ENCODE peak calls at places on chromosomes 16 and 17, in seven cellular contexts. One of them, this sample, is unnamed.

GRCh38 chr16:24191876-24192402 is 64.2 kb upstream of the CACNG3 start:
- DNase-seq in H9: no peak
- DNase-seq in trophoblast cell: no peak
- DNase-seq in mesendoderm: no peak
- DNase-seq in neuronal stem cell: no peak
- DNase-seq in H1: no peak
- DNase-seq in IMR-90: no peak
- DNase-seq in this sample: no peak

GRCh38 chr17:65564793-65565192 is 3.3 kb upstream of the AXIN2 start:
- DNase-seq in trophoblast cell: no peak
- DNase-seq in IMR-90: peak
- DNase-seq in H9: no peak
- DNase-seq in mesendoderm: no peak
- DNase-seq in H1: no peak
- DNase-seq in neuronal stem cell: no peak
- DNase-seq in this sample: no peak

GRCh38 chr16:88971371-88972097 is 5.5 kb downstream of the CBFA2T3 start:
- DNase-seq in mesendoderm: no peak
- DNase-seq in IMR-90: no peak
- DNase-seq in neuronal stem cell: no peak
- DNase-seq in H1: no peak
- DNase-seq in trophoblast cell: peak
- DNase-seq in H9: no peak
- DNase-seq in this sample: no peak

GRCh38 chr16:995087-995486 is 13.5 kb downstream of the SOX8 start:
- DNase-seq in IMR-90: peak
- DNase-seq in mesendoderm: peak
- DNase-seq in H1: no peak
- DNase-seq in trophoblast cell: no peak
- DNase-seq in neuronal stem cell: no peak
- DNase-seq in H9: no peak
- DNase-seq in this sample: peak

GRCh38 chr17:44109312-44109630 is 14.2 kb downstream of the HDAC5 start:
- DNase-seq in trophoblast cell: peak
- DNase-seq in neuronal stem cell: no peak
- DNase-seq in H9: no peak
- DNase-seq in IMR-90: no peak
- DNase-seq in H1: no peak
- DNase-seq in mesendoderm: no peak
- DNase-seq in this sample: no peak

GRCh38 chr16:89201467-89202377 is 1.4 kb upstream of the SLC22A31 start:
- DNase-seq in mesendoderm: peak
- DNase-seq in IMR-90: peak
- DNase-seq in trophoblast cell: peak
- DNase-seq in neuronal stem cell: peak
- DNase-seq in H1: peak
- DNase-seq in H9: peak
- DNase-seq in this sample: peak

GRCh38 chr17:69539781-69540319 is 125.4 kb downstream of the MAP2K6 start:
- DNase-seq in H1: no peak
- DNase-seq in H9: no peak
- DNase-seq in trophoblast cell: peak
- DNase-seq in mesendoderm: no peak
- DNase-seq in IMR-90: peak
- DNase-seq in neuronal stem cell: no peak
- DNase-seq in this sample: peak

GRCh38 chr16:22250522-22250921 is 44.4 kb downstream of the EEF2K start:
- DNase-seq in trophoblast cell: no peak
- DNase-seq in neuronal stem cell: no peak
- DNase-seq in IMR-90: no peak
- DNase-seq in mesendoderm: no peak
- DNase-seq in H9: no peak
- DNase-seq in H1: no peak
- DNase-seq in this sample: no peak

GRCh38 chr17:57084361-57084801 is 665 bp upstream of the AKAP1 start:
- DNase-seq in neuronal stem cell: no peak
- DNase-seq in H9: no peak
- DNase-seq in trophoblast cell: peak
- DNase-seq in IMR-90: peak
- DNase-seq in mesendoderm: no peak
- DNase-seq in H1: no peak
- DNase-seq in this sample: no peak

GRCh38 chr17:861364-861763 is 79.2 kb downstream of the MRM3 start:
- DNase-seq in neuronal stem cell: no peak
- DNase-seq in mesendoderm: peak
- DNase-seq in IMR-90: no peak
- DNase-seq in H1: no peak
- DNase-seq in trophoblast cell: no peak
- DNase-seq in H9: no peak
- DNase-seq in this sample: no peak

GRCh38 chr17:61456688-61457225 is 4.5 kb downstream of the TBX4 start:
- DNase-seq in IMR-90: no peak
- DNase-seq in H1: no peak
- DNase-seq in H9: no peak
- DNase-seq in neuronal stem cell: no peak
- DNase-seq in mesendoderm: no peak
- DNase-seq in trophoblast cell: no peak
- DNase-seq in this sample: no peak

GRCh38 chr16:82506734-82507133 is 120.0 kb upstream of the CDH13 start:
- DNase-seq in H9: no peak
- DNase-seq in H1: no peak
- DNase-seq in neuronal stem cell: no peak
- DNase-seq in mesendoderm: no peak
- DNase-seq in IMR-90: peak
- DNase-seq in trophoblast cell: no peak
- DNase-seq in this sample: no peak

GRCh38 chr16:49458221-49458620 is 84.6 kb downstream of the C16orf78 start:
- DNase-seq in H1: no peak
- DNase-seq in trophoblast cell: no peak
- DNase-seq in IMR-90: no peak
- DNase-seq in H9: peak
- DNase-seq in neuronal stem cell: no peak
- DNase-seq in mesendoderm: no peak
- DNase-seq in this sample: no peak

GRCh38 chr16:23557779-23558330 is 328 bp downstream of the UBFD1 start:
- DNase-seq in mesendoderm: no peak
- DNase-seq in IMR-90: peak
- DNase-seq in H9: peak
- DNase-seq in trophoblast cell: peak
- DNase-seq in neuronal stem cell: no peak
- DNase-seq in H1: no peak
- DNase-seq in this sample: peak

GRCh38 chr16:85399583-85400284 is 213.4 kb upstream of the GSE1 start:
- DNase-seq in trophoblast cell: no peak
- DNase-seq in neuronal stem cell: no peak
- DNase-seq in mesendoderm: no peak
- DNase-seq in H1: no peak
- DNase-seq in IMR-90: no peak
- DNase-seq in H9: no peak
- DNase-seq in this sample: no peak

GRCh38 chr17:40497704-40498103 is 3.7 kb downstream of the TNS4 start:
- DNase-seq in neuronal stem cell: no peak
- DNase-seq in IMR-90: peak
- DNase-seq in H1: no peak
- DNase-seq in mesendoderm: peak
- DNase-seq in H9: no peak
- DNase-seq in trophoblast cell: peak
- DNase-seq in this sample: no peak
- H4K8ac ChIP-seq in neuronal stem cell: no peak
- H4K8ac ChIP-seq in IMR-90: peak
- H4K8ac ChIP-seq in H1: no peak
- H4K8ac ChIP-seq in mesendoderm: no peak
- H4K8ac ChIP-seq in H9: no peak
- H4K8ac ChIP-seq in trophoblast cell: no peak
- H4K8ac ChIP-seq in this sample: peak

GRCh38 chr17:51395621-51396020 is 135.3 kb downstream of the UTP18 start:
- DNase-seq in H1: no peak
- DNase-seq in H9: no peak
- DNase-seq in trophoblast cell: no peak
- DNase-seq in IMR-90: no peak
- DNase-seq in neuronal stem cell: no peak
- DNase-seq in mesendoderm: no peak
- DNase-seq in this sample: no peak

GRCh38 chr17:51385208-51385607 is 124.9 kb downstream of the UTP18 start:
- DNase-seq in trophoblast cell: no peak
- DNase-seq in H9: no peak
- DNase-seq in IMR-90: no peak
- DNase-seq in H1: no peak
- DNase-seq in neuronal stem cell: no peak
- DNase-seq in mesendoderm: no peak
- DNase-seq in this sample: no peak

GRCh38 chr17:51391992-51392654 is 131.8 kb downstream of the UTP18 start:
- DNase-seq in trophoblast cell: peak
- DNase-seq in neuronal stem cell: no peak
- DNase-seq in IMR-90: no peak
- DNase-seq in mesendoderm: peak
- DNase-seq in H9: peak
- DNase-seq in H1: no peak
- DNase-seq in this sample: no peak

GRCh38 chr17:51389875-51390274 is 129.5 kb downstream of the UTP18 start:
- DNase-seq in H1: no peak
- DNase-seq in IMR-90: no peak
- DNase-seq in mesendoderm: no peak
- DNase-seq in neuronal stem cell: no peak
- DNase-seq in H9: no peak
- DNase-seq in trophoblast cell: no peak
- DNase-seq in this sample: no peak
- H3K23ac ChIP-seq in H1: no peak
- H3K23ac ChIP-seq in IMR-90: no peak
- H3K23ac ChIP-seq in mesendoderm: no peak
- H3K23ac ChIP-seq in neuronal stem cell: no peak
- H3K23ac ChIP-seq in H9: no peak
- H3K23ac ChIP-seq in trophoblast cell: no peak
- H3K23ac ChIP-seq in this sample: no peak

GRCh38 chr17:49249890-49250522 is 19.4 kb upstream of the PHOSPHO1 start:
- DNase-seq in H9: no peak
- DNase-seq in trophoblast cell: peak
- DNase-seq in mesendoderm: no peak
- DNase-seq in IMR-90: no peak
- DNase-seq in H1: no peak
- DNase-seq in neuronal stem cell: no peak
- DNase-seq in this sample: no peak

GRCh38 chr17:49257296-49257695 is 26.7 kb upstream of the PHOSPHO1 start:
- DNase-seq in neuronal stem cell: no peak
- DNase-seq in IMR-90: no peak
- DNase-seq in trophoblast cell: no peak
- DNase-seq in mesendoderm: no peak
- DNase-seq in H1: no peak
- DNase-seq in H9: no peak
- DNase-seq in this sample: no peak

GRCh38 chr17:49252148-49252682 is 21.6 kb upstream of the PHOSPHO1 start:
- DNase-seq in neuronal stem cell: no peak
- DNase-seq in trophoblast cell: peak
- DNase-seq in IMR-90: no peak
- DNase-seq in H9: no peak
- DNase-seq in H1: no peak
- DNase-seq in mesendoderm: peak
- DNase-seq in this sample: peak

GRCh38 chr17:49249292-49249794 is 18.8 kb upstream of the PHOSPHO1 start:
- DNase-seq in H1: no peak
- DNase-seq in H9: no peak
- DNase-seq in mesendoderm: no peak
- DNase-seq in neuronal stem cell: no peak
- DNase-seq in trophoblast cell: peak
- DNase-seq in IMR-90: no peak
- DNase-seq in this sample: no peak

GRCh38 chr17:49254066-49254465 is 23.5 kb upstream of the PHOSPHO1 start:
- DNase-seq in mesendoderm: no peak
- DNase-seq in H1: no peak
- DNase-seq in neuronal stem cell: no peak
- DNase-seq in trophoblast cell: no peak
- DNase-seq in IMR-90: no peak
- DNase-seq in H9: peak
- DNase-seq in this sample: no peak
- H4K8ac ChIP-seq in mesendoderm: no peak
- H4K8ac ChIP-seq in H1: no peak
- H4K8ac ChIP-seq in neuronal stem cell: no peak
- H4K8ac ChIP-seq in trophoblast cell: no peak
- H4K8ac ChIP-seq in IMR-90: no peak
- H4K8ac ChIP-seq in H9: no peak
- H4K8ac ChIP-seq in this sample: no peak

GRCh38 chr17:31067699-31068184 is 27.0 kb upstream of the NF1 start:
- DNase-seq in H9: no peak
- DNase-seq in H1: no peak
- DNase-seq in neuronal stem cell: no peak
- DNase-seq in mesendoderm: no peak
- DNase-seq in trophoblast cell: peak
- DNase-seq in IMR-90: peak
- DNase-seq in this sample: peak
- H3K23ac ChIP-seq in H9: no peak
- H3K23ac ChIP-seq in H1: no peak
- H3K23ac ChIP-seq in neuronal stem cell: no peak
- H3K23ac ChIP-seq in mesendoderm: no peak
- H3K23ac ChIP-seq in trophoblast cell: no peak
- H3K23ac ChIP-seq in IMR-90: peak
- H3K23ac ChIP-seq in this sample: no peak

GRCh38 chr17:63185420-63185819 is 219.4 kb downstream of the TANC2 start:
- DNase-seq in mesendoderm: no peak
- DNase-seq in H1: no peak
- DNase-seq in neuronal stem cell: no peak
- DNase-seq in trophoblast cell: no peak
- DNase-seq in IMR-90: no peak
- DNase-seq in H9: no peak
- DNase-seq in this sample: no peak
- H4K8ac ChIP-seq in mesendoderm: no peak
- H4K8ac ChIP-seq in H1: no peak
- H4K8ac ChIP-seq in neuronal stem cell: no peak
- H4K8ac ChIP-seq in trophoblast cell: no peak
- H4K8ac ChIP-seq in IMR-90: peak
- H4K8ac ChIP-seq in H9: no peak
- H4K8ac ChIP-seq in this sample: no peak

This sample was measured in mesenchymal stem cell.